ENCODE peak calls at places on chromosomes 11 and 22, in five cellular contexts. Q is thoracic aorta, X is aorta, Z is spleen, L is esophagus muscularis mucosa. F is an unnamed sample.
A peak's percentile ranks its signal among the peaks of the same experiment; 100 is the strongest.

GRCh38 chr22:46758867-46759290 is 3.6 kb upstream of the TBC1D22A start:
- DNase-seq in Q (no peak), X (no peak), Z (peak; percentile 72), L (no peak), F (no peak)

GRCh38 chr11:12220305-12220704 is 109.9 kb downstream of the MICAL2 start:
- DNase-seq in Q (no peak), X (no peak), Z (no peak), L (no peak), F (peak; percentile 71)

GRCh38 chr11:35539781-35540281 is 14.4 kb upstream of the PAMR1 start:
- DNase-seq in Q (no peak), X (peak; percentile 75), Z (no peak), L (no peak), F (peak; percentile 48)

GRCh38 chr22:36162127-36163034 is 1.8 kb upstream of the APOL3 start:
- DNase-seq in Q (no peak), X (no peak), Z (no peak), L (no peak), F (no peak)

GRCh38 chr11:86395061-86395551 is 20.4 kb downstream of the CCDC81 start:
- DNase-seq in Q (no peak), X (no peak), Z (no peak), L (no peak), F (no peak)

GRCh38 chr11:117796456-117797428 is at the start of gene DSCAML1:
- DNase-seq in Q (no peak), X (no peak), Z (no peak), L (no peak), F (no peak)

GRCh38 chr11:67640758-67641113 is 1.2 kb upstream of the TBX10 start:
- DNase-seq in Q (no peak), X (peak; percentile 20), Z (no peak), L (no peak), F (no peak)

GRCh38 chr11:130102457-130103249 is 33.0 kb downstream of the APLP2 start:
- DNase-seq in Q (no peak), X (no peak), Z (no peak), L (no peak), F (no peak)

GRCh38 chr22:48979482-48979881 is 848.2 kb downstream of the BRD1 start:
- DNase-seq in Q (no peak), X (no peak), Z (no peak), L (no peak), F (no peak)

GRCh38 chr11:9753031-9753430 is 89.2 kb downstream of the SWAP70 start:
- DNase-seq in Q (no peak), X (no peak), Z (no peak), L (no peak), F (no peak)

GRCh38 chr22:49930596-49931412 is 12.4 kb downstream of the CRELD2 start:
- DNase-seq in Q (peak; percentile 52), X (no peak), Z (no peak), L (no peak), F (no peak)

GRCh38 chr22:46896568-46897245 is 134.3 kb downstream of the TBC1D22A start:
- DNase-seq in Q (no peak), X (no peak), Z (no peak), L (no peak), F (no peak)

GRCh38 chr11:42824067-42824466 is 487.7 kb upstream of the API5 start:
- DNase-seq in Q (no peak), X (no peak), Z (no peak), L (no peak), F (no peak)

GRCh38 chr22:32079110-32080089 is 36.3 kb downstream of the SLC5A1 start:
- DNase-seq in Q (no peak), X (no peak), Z (no peak), L (peak; percentile 66), F (no peak)

GRCh38 chr22:43066134-43066533 is 23.1 kb downstream of the TTLL1 start:
- DNase-seq in Q (no peak), X (no peak), Z (no peak), L (no peak), F (peak; percentile 37)

GRCh38 chr11:27497284-27497866 is 9.2 kb downstream of the LIN7C start:
- DNase-seq in Q (no peak), X (no peak), Z (no peak), L (no peak), F (no peak)

GRCh38 chr11:117391181-117391580 is 63.5 kb downstream of the CEP164 start:
- DNase-seq in Q (no peak), X (no peak), Z (peak; percentile 32), L (no peak), F (no peak)

GRCh38 chr22:30279389-30279788 is 9.9 kb downstream of the CASTOR1 start:
- DNase-seq in Q (no peak), X (no peak), Z (no peak), L (no peak), F (peak; percentile 58)

GRCh38 chr11:61731956-61732675 is 20.3 kb upstream of the MYRF start:
- DNase-seq in Q (no peak), X (no peak), Z (no peak), L (no peak), F (no peak)

GRCh38 chr22:42754658-42755057 is 34.0 kb upstream of the A4GALT start:
- DNase-seq in Q (no peak), X (no peak), Z (no peak), L (no peak), F (no peak)

GRCh38 chr22:32205974-32206773 is 1.3 kb upstream of the RFPL2 start:
- DNase-seq in Q (no peak), X (no peak), Z (no peak), L (peak; percentile 81), F (no peak)

GRCh38 chr11:8905528-8906165 is 5.3 kb upstream of the AKIP1 start:
- DNase-seq in Q (no peak), X (no peak), Z (no peak), L (no peak), F (no peak)

GRCh38 chr22:49502126-49502826 is 325.4 kb downstream of the BRD1 start:
- DNase-seq in Q (no peak), X (no peak), Z (no peak), L (no peak), F (no peak)

GRCh38 chr22:41401781-41402648 is 20.3 kb downstream of the TEF start:
- DNase-seq in Q (no peak), X (peak; percentile 80), Z (no peak), L (no peak), F (peak; percentile 78)

GRCh38 chr11:82229346-82229745 is 504.3 kb downstream of the FAM181B start:
- DNase-seq in Q (no peak), X (no peak), Z (no peak), L (no peak), F (no peak)

GRCh38 chr22:43293661-43294392 is 49.3 kb downstream of the SCUBE1 start:
- DNase-seq in Q (no peak), X (no peak), Z (no peak), L (peak; percentile 96), F (peak; percentile 45)

GRCh38 chr11:10381730-10382129 is 73.3 kb upstream of the AMPD3 start:
- DNase-seq in Q (no peak), X (no peak), Z (no peak), L (no peak), F (no peak)

GRCh38 chr11:115941481-115941993 is 437.3 kb upstream of the CADM1 start:
- DNase-seq in Q (peak; percentile 2), X (no peak), Z (no peak), L (no peak), F (peak; percentile 47)

GRCh38 chr11:119115484-119116234 is 5.7 kb upstream of the HINFP start:
- DNase-seq in Q (no peak), X (no peak), Z (peak; percentile 86), L (no peak), F (peak; percentile 47)

GRCh38 chr11:313787-314547 is at the start of gene IFITM1:
- DNase-seq in Q (no peak), X (no peak), Z (peak; percentile 90), L (no peak), F (peak; percentile 65)

GRCh38 chr11:121024989-121025388 is 1.1 kb downstream of the TBCEL start:
- DNase-seq in Q (no peak), X (no peak), Z (no peak), L (no peak), F (no peak)

GRCh38 chr22:45505991-45506743 is 3.5 kb downstream of the FBLN1 start:
- DNase-seq in Q (no peak), X (no peak), Z (no peak), L (no peak), F (no peak)

GRCh38 chr22:19875531-19876313 is 21.0 kb upstream of the GNB1L start:
- DNase-seq in Q (no peak), X (peak; percentile 77), Z (peak; percentile 62), L (no peak), F (no peak)

GRCh38 chr22:37186228-37186996 is 1.6 kb downstream of the C1QTNF6 start:
- DNase-seq in Q (no peak), X (peak; percentile 51), Z (peak; percentile 79), L (no peak), F (no peak)

GRCh38 chr22:47571616-47572015 is 809.2 kb downstream of the TBC1D22A start:
- DNase-seq in Q (no peak), X (peak; percentile 56), Z (no peak), L (no peak), F (no peak)

DNA sequence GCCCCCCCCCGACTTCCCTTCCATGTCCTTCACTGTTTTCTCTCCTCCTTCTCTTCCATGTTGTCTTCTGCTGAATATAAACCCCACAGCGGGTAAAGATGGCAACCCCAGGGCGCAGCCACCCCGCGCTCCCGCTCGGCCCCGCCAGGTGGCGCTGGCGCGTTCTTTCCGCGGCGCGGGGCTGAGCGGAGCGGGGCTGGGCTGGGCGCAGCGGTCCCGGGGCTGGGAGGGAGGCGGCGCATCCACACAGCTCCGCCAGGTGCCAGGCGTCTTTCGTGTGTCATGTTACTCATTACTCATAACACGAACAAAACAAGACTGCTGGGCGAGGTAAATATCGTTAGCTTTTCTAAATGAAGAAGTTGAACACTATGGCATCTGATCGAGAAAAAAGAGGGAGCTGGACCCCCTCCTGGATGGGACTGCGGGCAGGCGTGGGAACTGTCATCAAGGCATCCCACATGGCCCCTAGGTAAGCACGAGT is 321.2 kb downstream of the NTM start:
- DNase-seq in Q (no peak), X (no peak), Z (no peak), L (no peak), F (no peak)
- H3K27me3 ChIP-seq in Q (no peaks in the 10 kb centered on the region), X (no peaks in the 10 kb centered on the region), Z (peaks cover 6% of the 10 kb centered on the region), L (no peaks in the 10 kb centered on the region), F (peaks cover 55% of the 10 kb centered on the region)

GRCh38 chr11:70811483-70811882 is 413.2 kb downstream of the CTTN start:
- DNase-seq in Q (no peak), X (no peak), Z (no peak), L (no peak), F (no peak)

GRCh38 chr11:70810131-70810530 is 411.8 kb downstream of the CTTN start:
- DNase-seq in Q (no peak), X (no peak), Z (no peak), L (no peak), F (no peak)

GRCh38 chr11:70813651-70814050 is 415.3 kb downstream of the CTTN start:
- DNase-seq in Q (no peak), X (no peak), Z (no peak), L (no peak), F (no peak)

GRCh38 chr11:70812472-70812871 is 414.1 kb downstream of the CTTN start:
- DNase-seq in Q (no peak), X (no peak), Z (no peak), L (no peak), F (no peak)

GRCh38 chr11:70811915-70812314 is 413.6 kb downstream of the CTTN start:
- DNase-seq in Q (no peak), X (no peak), Z (no peak), L (no peak), F (no peak)
- H3K27me3 ChIP-seq in Q (no peaks in the 10 kb centered on the region), X (no peaks in the 10 kb centered on the region), Z (no peaks in the 10 kb centered on the region), L (no peaks in the 10 kb centered on the region), F (peaks cover 13% of the 10 kb centered on the region)

GRCh38 chr11:64092761-64093136 is 57.0 kb downstream of the FLRT1 start:
- DNase-seq in Q (no peak), X (no peak), Z (no peak), L (no peak), F (no peak)
- H3K27me3 ChIP-seq in Q (no peaks in the 10 kb centered on the region), X (no peaks in the 10 kb centered on the region), Z (no peaks in the 10 kb centered on the region), L (no peaks in the 10 kb centered on the region), F (no peaks in the 10 kb centered on the region)

GRCh38 chr11:75190652-75191329 is 39.9 kb downstream of the SLCO2B1 start:
- DNase-seq in Q (no peak), X (no peak), Z (no peak), L (no peak), F (no peak)
- H3K27me3 ChIP-seq in Q (no peaks in the 10 kb centered on the region), X (no peaks in the 10 kb centered on the region), Z (no peaks in the 10 kb centered on the region), L (no peaks in the 10 kb centered on the region), F (no peaks in the 10 kb centered on the region)

F was measured in heart right ventricle.